ENCODE peak calls at places on chromosomes 1 and 21, in eight cellular contexts. One of them, this sample, is unnamed.

GRCh38 chr1:228691926-228692325 is 43.4 kb upstream of the RHOU start:
- DNase-seq in myocyte: peak; percentile 14
- DNase-seq in keratinocyte: no peak
- DNase-seq in naive thymus-derived CD8-positive, alpha-beta T cell: peak; percentile 6
- DNase-seq in GDM1: no peak
- DNase-seq in occipital lobe: no peak
- DNase-seq in EL: peak; percentile 28
- DNase-seq in left ventricle myocardium superior: no peak
- DNase-seq in this sample: peak; percentile 54

GRCh38 chr21:27017251-27017650 is 50.4 kb upstream of the ADAMTS5 start:
- DNase-seq in myocyte: no peak
- DNase-seq in GDM1: no peak
- DNase-seq in left ventricle myocardium superior: no peak
- DNase-seq in occipital lobe: no peak
- DNase-seq in naive thymus-derived CD8-positive, alpha-beta T cell: no peak
- DNase-seq in EL: peak; percentile 43
- DNase-seq in keratinocyte: no peak
- DNase-seq in this sample: no peak

GRCh38 chr1:240462766-240463410 is 149.1 kb downstream of the GREM2 start:
- DNase-seq in occipital lobe: no peak
- DNase-seq in GDM1: no peak
- DNase-seq in naive thymus-derived CD8-positive, alpha-beta T cell: no peak
- DNase-seq in keratinocyte: no peak
- DNase-seq in myocyte: no peak
- DNase-seq in left ventricle myocardium superior: no peak
- DNase-seq in EL: no peak
- DNase-seq in this sample: no peak

GRCh38 chr1:227915564-227916553 is 31.9 kb downstream of the WNT9A start:
- DNase-seq in naive thymus-derived CD8-positive, alpha-beta T cell: no peak
- DNase-seq in EL: no peak
- DNase-seq in GDM1: no peak
- DNase-seq in myocyte: no peak
- DNase-seq in left ventricle myocardium superior: no peak
- DNase-seq in occipital lobe: no peak
- DNase-seq in keratinocyte: peak; percentile 73
- DNase-seq in this sample: no peak

GRCh38 chr21:43728467-43729390 is 9.8 kb downstream of the PDXK start:
- DNase-seq in occipital lobe: peak; percentile 96
- DNase-seq in GDM1: peak; percentile 76
- DNase-seq in naive thymus-derived CD8-positive, alpha-beta T cell: peak; percentile 81
- DNase-seq in keratinocyte: peak; percentile 81
- DNase-seq in EL: peak; percentile 99
- DNase-seq in left ventricle myocardium superior: peak; percentile 97
- DNase-seq in myocyte: peak; percentile 97
- DNase-seq in this sample: peak; percentile 100

GRCh38 chr1:22169816-22170215 is 26.9 kb upstream of the WNT4 start:
- DNase-seq in EL: no peak
- DNase-seq in naive thymus-derived CD8-positive, alpha-beta T cell: no peak
- DNase-seq in keratinocyte: no peak
- DNase-seq in left ventricle myocardium superior: no peak
- DNase-seq in myocyte: no peak
- DNase-seq in GDM1: no peak
- DNase-seq in occipital lobe: no peak
- DNase-seq in this sample: no peak

GRCh38 chr1:107936498-107937481 is 28.2 kb downstream of the VAV3 start:
- DNase-seq in left ventricle myocardium superior: no peak
- DNase-seq in occipital lobe: peak; percentile 5
- DNase-seq in naive thymus-derived CD8-positive, alpha-beta T cell: no peak
- DNase-seq in EL: peak; percentile 84
- DNase-seq in GDM1: no peak
- DNase-seq in myocyte: peak; percentile 92
- DNase-seq in keratinocyte: peak; percentile 96
- DNase-seq in this sample: peak; percentile 76

GRCh38 chr1:157542676-157543075 is 9.6 kb downstream of the FCRL5 start:
- DNase-seq in EL: no peak
- DNase-seq in occipital lobe: no peak
- DNase-seq in myocyte: peak; percentile 17
- DNase-seq in left ventricle myocardium superior: peak; percentile 35
- DNase-seq in keratinocyte: no peak
- DNase-seq in GDM1: no peak
- DNase-seq in naive thymus-derived CD8-positive, alpha-beta T cell: no peak
- DNase-seq in this sample: no peak

GRCh38 chr1:208179303-208179702 is 64.9 kb downstream of the PLXNA2 start:
- DNase-seq in keratinocyte: no peak
- DNase-seq in GDM1: no peak
- DNase-seq in myocyte: no peak
- DNase-seq in occipital lobe: no peak
- DNase-seq in EL: no peak
- DNase-seq in left ventricle myocardium superior: no peak
- DNase-seq in naive thymus-derived CD8-positive, alpha-beta T cell: no peak
- DNase-seq in this sample: no peak

GRCh38 chr1:245501635-245502034 is 346.9 kb downstream of the KIF26B start:
- DNase-seq in left ventricle myocardium superior: no peak
- DNase-seq in GDM1: no peak
- DNase-seq in myocyte: no peak
- DNase-seq in occipital lobe: no peak
- DNase-seq in EL: no peak
- DNase-seq in naive thymus-derived CD8-positive, alpha-beta T cell: no peak
- DNase-seq in keratinocyte: no peak
- DNase-seq in this sample: no peak

GRCh38 chr1:160993544-160993943 is 27.4 kb downstream of the F11R start:
- DNase-seq in GDM1: no peak
- DNase-seq in keratinocyte: no peak
- DNase-seq in naive thymus-derived CD8-positive, alpha-beta T cell: no peak
- DNase-seq in myocyte: peak; percentile 70
- DNase-seq in left ventricle myocardium superior: no peak
- DNase-seq in EL: peak; percentile 65
- DNase-seq in occipital lobe: no peak
- DNase-seq in this sample: peak; percentile 82

GRCh38 chr1:23558140-23558871 is 995 bp downstream of the ID3 start:
- DNase-seq in myocyte: no peak
- DNase-seq in GDM1: no peak
- DNase-seq in occipital lobe: no peak
- DNase-seq in left ventricle myocardium superior: peak; percentile 76
- DNase-seq in naive thymus-derived CD8-positive, alpha-beta T cell: no peak
- DNase-seq in keratinocyte: no peak
- DNase-seq in EL: peak; percentile 66
- DNase-seq in this sample: peak; percentile 54

GRCh38 chr1:217333939-217334338 is 297.0 kb downstream of the GPATCH2 start:
- DNase-seq in left ventricle myocardium superior: no peak
- DNase-seq in keratinocyte: no peak
- DNase-seq in myocyte: peak; percentile 52
- DNase-seq in naive thymus-derived CD8-positive, alpha-beta T cell: no peak
- DNase-seq in GDM1: no peak
- DNase-seq in occipital lobe: no peak
- DNase-seq in EL: peak; percentile 39
- DNase-seq in this sample: peak; percentile 15

GRCh38 chr21:41283211-41283818 is 33.3 kb upstream of the FAM3B start:
- DNase-seq in GDM1: peak; percentile 55
- DNase-seq in keratinocyte: peak; percentile 9
- DNase-seq in myocyte: peak; percentile 82
- DNase-seq in occipital lobe: peak; percentile 48
- DNase-seq in naive thymus-derived CD8-positive, alpha-beta T cell: peak; percentile 23
- DNase-seq in EL: peak; percentile 79
- DNase-seq in left ventricle myocardium superior: no peak
- DNase-seq in this sample: peak; percentile 84

GRCh38 chr1:84365225-84366221 is 32.8 kb upstream of the DNASE2B start:
- DNase-seq in keratinocyte: peak; percentile 80
- DNase-seq in left ventricle myocardium superior: no peak
- DNase-seq in naive thymus-derived CD8-positive, alpha-beta T cell: no peak
- DNase-seq in EL: peak; percentile 99
- DNase-seq in myocyte: peak; percentile 49
- DNase-seq in occipital lobe: no peak
- DNase-seq in GDM1: no peak
- DNase-seq in this sample: peak; percentile 97

GRCh38 chr1:232468249-232468648 is 161.7 kb downstream of the SIPA1L2 start:
- DNase-seq in naive thymus-derived CD8-positive, alpha-beta T cell: no peak
- DNase-seq in EL: no peak
- DNase-seq in myocyte: no peak
- DNase-seq in keratinocyte: no peak
- DNase-seq in occipital lobe: no peak
- DNase-seq in GDM1: no peak
- DNase-seq in left ventricle myocardium superior: no peak
- DNase-seq in this sample: no peak

GRCh38 chr21:44011774-44012473 is at the start of gene TRAPPC10:
- DNase-seq in GDM1: peak; percentile 78
- DNase-seq in EL: peak; percentile 85
- DNase-seq in keratinocyte: no peak
- DNase-seq in myocyte: peak; percentile 88
- DNase-seq in left ventricle myocardium superior: peak; percentile 93
- DNase-seq in naive thymus-derived CD8-positive, alpha-beta T cell: peak; percentile 59
- DNase-seq in occipital lobe: peak; percentile 77
- DNase-seq in this sample: peak; percentile 90

GRCh38 chr1:224497714-224498573 is 63.3 kb upstream of the WDR26 start:
- DNase-seq in keratinocyte: no peak
- DNase-seq in naive thymus-derived CD8-positive, alpha-beta T cell: no peak
- DNase-seq in myocyte: peak; percentile 65
- DNase-seq in left ventricle myocardium superior: no peak
- DNase-seq in occipital lobe: peak; percentile 44
- DNase-seq in GDM1: peak; percentile 47
- DNase-seq in EL: peak; percentile 87
- DNase-seq in this sample: peak; percentile 90

GRCh38 chr1:223887724-223888428 is 42.1 kb upstream of the TP53BP2 start:
- DNase-seq in myocyte: peak; percentile 95
- DNase-seq in naive thymus-derived CD8-positive, alpha-beta T cell: no peak
- DNase-seq in EL: peak; percentile 99
- DNase-seq in keratinocyte: peak; percentile 72
- DNase-seq in left ventricle myocardium superior: no peak
- DNase-seq in occipital lobe: no peak
- DNase-seq in GDM1: no peak
- DNase-seq in this sample: peak; percentile 98

GRCh38 chr1:172343246-172344099 is 77.0 kb upstream of the C1orf105 start:
- DNase-seq in naive thymus-derived CD8-positive, alpha-beta T cell: no peak
- DNase-seq in left ventricle myocardium superior: no peak
- DNase-seq in GDM1: no peak
- DNase-seq in myocyte: peak; percentile 82
- DNase-seq in keratinocyte: no peak
- DNase-seq in occipital lobe: no peak
- DNase-seq in EL: peak; percentile 86
- DNase-seq in this sample: peak; percentile 88

GRCh38 chr21:30468912-30469812 is 11.0 kb downstream of the KRTAP19-1 start:
- DNase-seq in naive thymus-derived CD8-positive, alpha-beta T cell: no peak
- DNase-seq in myocyte: no peak
- DNase-seq in left ventricle myocardium superior: no peak
- DNase-seq in keratinocyte: no peak
- DNase-seq in EL: no peak
- DNase-seq in GDM1: no peak
- DNase-seq in occipital lobe: no peak
- DNase-seq in this sample: no peak

GRCh38 chr1:220137006-220137794 is 43.3 kb downstream of the IARS2 start:
- DNase-seq in myocyte: no peak
- DNase-seq in occipital lobe: no peak
- DNase-seq in left ventricle myocardium superior: no peak
- DNase-seq in keratinocyte: no peak
- DNase-seq in naive thymus-derived CD8-positive, alpha-beta T cell: no peak
- DNase-seq in EL: no peak
- DNase-seq in GDM1: peak; percentile 67
- DNase-seq in this sample: no peak

GRCh38 chr1:19664453-19665043 is at the start of gene HTR6:
- DNase-seq in occipital lobe: no peak
- DNase-seq in left ventricle myocardium superior: no peak
- DNase-seq in GDM1: no peak
- DNase-seq in naive thymus-derived CD8-positive, alpha-beta T cell: no peak
- DNase-seq in keratinocyte: no peak
- DNase-seq in myocyte: no peak
- DNase-seq in EL: no peak
- DNase-seq in this sample: no peak